ENCODE peak calls at places on chromosomes 16 and 17, in ten cellular contexts. W, Z, B, U, O, C, A, T, Y and J are unnamed samples.

GRCh38 chr16:46972971-46973456 is 460 bp downstream of the DNAJA2 start:
- DNase-seq in W (no peak), Z (peak; percentile 75), B (no peak), U (peak; percentile 30), O (peak; percentile 68), C (peak; percentile 12), A (peak; percentile 25), T (peak; percentile 47), Y (no peak), J (peak; percentile 66)

GRCh38 chr16:64362193-64362592 is 759.7 kb downstream of the CDH11 start:
- DNase-seq in W (no peak), Z (no peak), B (peak; percentile 38), U (no peak), O (no peak), C (peak; percentile 67), A (peak; percentile 59), T (no peak), Y (no peak), J (no peak)

GRCh38 chr16:88936008-88936912 is 40.7 kb downstream of the CBFA2T3 start:
- DNase-seq in W (no peak), Z (peak; percentile 70), B (no peak), U (no peak), O (peak; percentile 58), C (no peak), A (no peak), T (no peak), Y (no peak), J (peak; percentile 49)

GRCh38 chr16:67926181-67926742 is 5.4 kb downstream of the CTRL start:
- DNase-seq in W (no peak), Z (no peak), B (no peak), U (no peak), O (no peak), C (peak; percentile 65), A (no peak), T (no peak), Y (peak; percentile 36), J (no peak)

GRCh38 chr17:82449136-82449882 is 1.2 kb downstream of the CYBC1 start:
- DNase-seq in W (no peak), Z (peak; percentile 79), B (no peak), U (no peak), O (peak; percentile 79), C (no peak), A (no peak), T (no peak), Y (no peak), J (peak; percentile 90)

GRCh38 chr17:29740017-29740416 is 117.3 kb upstream of the CORO6 start:
- DNase-seq in W (no peak), Z (no peak), B (no peak), U (no peak), O (no peak), C (no peak), A (no peak), T (no peak), Y (no peak), J (no peak)

GRCh38 chr17:82167028-82167427 is 45.6 kb downstream of the CCDC57 start:
- DNase-seq in W (no peak), Z (no peak), B (no peak), U (no peak), O (no peak), C (no peak), A (no peak), T (no peak), Y (no peak), J (no peak)

GRCh38 chr17:31494259-31495048 is 103.0 kb downstream of the RAB11FIP4 start:
- DNase-seq in W (no peak), Z (peak; percentile 76), B (peak; percentile 39), U (no peak), O (peak; percentile 73), C (no peak), A (no peak), T (no peak), Y (peak; percentile 50), J (peak; percentile 86)

GRCh38 chr17:45408611-45409421 is 23.9 kb downstream of the ARHGAP27 start:
- DNase-seq in W (no peak), Z (no peak), B (no peak), U (no peak), O (no peak), C (no peak), A (no peak), T (no peak), Y (no peak), J (no peak)

GRCh38 chr16:85426806-85427205 is 186.3 kb upstream of the GSE1 start:
- DNase-seq in W (no peak), Z (no peak), B (no peak), U (no peak), O (no peak), C (no peak), A (no peak), T (peak; percentile 1), Y (no peak), J (peak; percentile 0)

DNA sequence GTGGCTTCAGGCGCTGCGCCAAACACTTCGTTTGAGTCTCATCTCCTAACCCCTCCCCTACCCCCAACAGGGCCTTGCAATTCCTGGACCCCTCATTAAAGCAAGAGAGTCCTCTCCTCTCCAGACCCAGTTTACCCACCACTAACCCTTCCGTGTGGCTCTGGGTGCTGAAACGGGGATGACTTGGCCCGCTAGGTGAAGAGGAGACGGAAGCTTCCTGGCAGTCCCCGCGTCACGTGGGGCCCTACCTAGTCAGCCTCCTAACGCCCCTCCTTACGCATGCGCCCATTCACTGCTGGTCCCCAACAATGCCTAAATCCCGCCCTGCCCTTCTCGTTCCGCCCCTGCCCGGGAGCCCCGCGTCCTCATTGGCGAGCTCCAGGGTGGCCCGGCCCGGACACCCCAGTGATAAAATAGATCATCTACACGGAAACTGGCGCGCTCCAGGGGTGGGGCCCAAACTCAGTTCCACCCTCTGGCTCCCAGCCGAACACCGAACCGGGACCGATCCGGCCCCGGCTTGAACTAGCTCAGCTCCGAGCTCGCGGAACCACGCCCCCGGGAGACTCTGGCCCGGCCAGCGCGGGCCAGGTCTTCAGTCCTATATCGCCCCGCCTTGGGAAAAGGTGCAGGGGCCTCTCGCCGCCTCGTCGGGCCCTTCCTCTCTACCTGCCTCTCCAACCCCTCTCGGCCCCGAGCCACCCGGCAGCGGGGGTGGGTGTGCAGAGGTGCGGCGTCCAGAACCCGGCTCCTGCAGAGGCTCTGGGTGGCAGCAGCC is at the start of gene SLC16A13:
- DNase-seq in W (peak; percentile 88), Z (peak; percentile 99), B (peak; percentile 99), U (peak; percentile 97), O (peak; percentile 100), C (peak; percentile 92), A (peak; percentile 92), T (peak; percentile 92), Y (peak; percentile 100), J (peak; percentile 99)
- TF ChIP-seq CTCF in W (no peak), Z (no peak), B (no peak), U (no peak), O (no peak), C (no peak), A (no peak), T (no peak), Y (no peak), J (no peak)

DNA sequence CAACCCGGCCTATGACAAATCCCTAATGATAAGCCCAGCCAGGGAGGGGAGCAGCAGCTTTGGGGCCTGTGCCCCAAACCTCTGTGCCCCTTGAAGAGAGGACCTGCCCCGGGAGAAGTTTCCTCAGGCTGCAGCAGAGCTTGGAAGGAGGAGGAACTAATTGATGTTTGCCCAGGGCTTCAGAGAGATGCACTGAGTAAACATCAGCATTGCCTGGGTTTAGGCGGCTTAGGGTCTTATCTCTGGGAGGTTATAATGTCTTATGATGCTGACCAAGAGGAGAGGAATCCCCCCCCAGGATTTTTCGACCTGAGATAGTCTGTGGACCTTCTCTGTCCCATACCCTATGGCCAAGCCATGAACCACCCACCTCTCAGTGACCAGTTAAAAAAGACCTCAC is 148.7 kb upstream of the SDK2 start:
- DNase-seq in W (no peak), Z (no peak), B (no peak), U (no peak), O (no peak), C (no peak), A (no peak), T (no peak), Y (no peak), J (no peak)
- TF ChIP-seq CTCF in W (no peak), Z (no peak), B (no peak), U (no peak), O (no peak), C (no peak), A (no peak), T (no peak), Y (no peak), J (no peak)

GRCh38 chr17:44070455-44071197 is at the start of gene G6PC3:
- DNase-seq in W (peak; percentile 98), Z (peak; percentile 98), B (peak; percentile 98), U (peak; percentile 94), O (peak; percentile 97), C (peak; percentile 98), A (peak; percentile 99), T (peak; percentile 97), Y (peak; percentile 95), J (peak; percentile 95)
- TF ChIP-seq CTCF in W (no peak), Z (no peak), B (no peak), U (no peak), O (no peak), C (no peak), A (no peak), T (no peak), Y (no peak), J (no peak)

GRCh38 chr17:56506349-56506748 is 87.2 kb upstream of the NOG start:
- DNase-seq in W (no peak), Z (no peak), B (no peak), U (no peak), O (no peak), C (no peak), A (no peak), T (no peak), Y (no peak), J (no peak)

GRCh38 chr17:56510554-56511342 is 82.8 kb upstream of the NOG start:
- DNase-seq in W (no peak), Z (no peak), B (no peak), U (no peak), O (no peak), C (no peak), A (no peak), T (no peak), Y (no peak), J (no peak)

GRCh38 chr17:56499799-56500388 is 93.6 kb upstream of the NOG start:
- DNase-seq in W (no peak), Z (no peak), B (peak; percentile 56), U (no peak), O (no peak), C (peak; percentile 43), A (peak; percentile 12), T (peak; percentile 16), Y (no peak), J (peak; percentile 58)

GRCh38 chr17:56502120-56502519 is 91.4 kb upstream of the NOG start:
- DNase-seq in W (no peak), Z (no peak), B (no peak), U (no peak), O (no peak), C (no peak), A (no peak), T (no peak), Y (no peak), J (no peak)

DNA sequence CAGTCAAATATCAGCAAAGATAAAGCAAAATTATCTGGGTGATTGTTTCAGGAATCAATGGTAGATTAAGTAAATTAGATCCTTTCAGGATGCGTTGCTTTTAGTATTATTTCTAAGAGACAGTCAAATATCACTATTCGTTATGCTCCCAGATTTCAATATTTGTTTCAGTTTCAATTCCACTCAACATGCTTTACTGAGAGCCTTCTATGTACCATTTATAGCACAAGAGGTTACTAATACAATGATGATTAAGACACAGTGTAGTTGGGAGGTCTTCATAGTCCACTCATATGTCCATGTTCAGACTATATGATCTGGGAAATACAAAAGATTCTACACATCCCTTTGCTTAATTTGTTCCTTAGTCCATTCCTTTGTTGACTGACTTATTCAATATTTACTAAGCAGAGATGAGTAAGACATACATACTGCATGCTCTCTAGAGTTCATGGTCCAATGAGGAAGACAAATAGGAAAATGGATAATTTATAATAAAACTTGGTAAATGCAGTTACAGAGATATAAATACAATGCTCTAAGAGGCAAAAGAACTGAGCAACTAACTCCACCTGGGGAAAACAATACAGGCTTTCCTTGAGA is 88.2 kb upstream of the NOG start:
- DNase-seq in W (no peak), Z (no peak), B (no peak), U (no peak), O (no peak), C (no peak), A (no peak), T (no peak), Y (no peak), J (no peak)
- TF ChIP-seq CTCF in W (no peak), Z (no peak), B (no peak), U (no peak), O (no peak), C (no peak), A (no peak), T (no peak), Y (no peak), J (no peak)